ENCODE peak calls at places on chromosomes 6 and 20, in ten cellular contexts. One of them, this sample, is unnamed.

GRCh38 chr6:92121228-92121627 is 1298.1 kb downstream of the EPHA7 start:
- DNase-seq in KG1: no peak
- DNase-seq in hippocampal formation: no peak
- DNase-seq in foreskin fibroblast: no peak
- DNase-seq in stimulated activated CD4-positive, alpha-beta T cell treated with anti-CD3 and anti-CD28 coated beads, Interleukin-1b, Interleukin-23, amount 100 ng/mL, for 1 hour: no peak
- DNase-seq in left lung: no peak
- DNase-seq in CD8-positive, alpha-beta memory T cell: no peak
- DNase-seq in substantia nigra: no peak
- DNase-seq in left cardiac atrium: no peak
- DNase-seq in T-helper 1 cell: no peak
- DNase-seq in this sample: no peak

GRCh38 chr20:13200767-13201500 is 20.1 kb upstream of the ISM1 start:
- DNase-seq in hippocampal formation: no peak
- DNase-seq in foreskin fibroblast: no peak
- DNase-seq in substantia nigra: no peak
- DNase-seq in CD8-positive, alpha-beta memory T cell: no peak
- DNase-seq in left cardiac atrium: no peak
- DNase-seq in stimulated activated CD4-positive, alpha-beta T cell treated with anti-CD3 and anti-CD28 coated beads, Interleukin-1b, Interleukin-23, amount 100 ng/mL, for 1 hour: no peak
- DNase-seq in KG1: no peak
- DNase-seq in left lung: no peak
- DNase-seq in T-helper 1 cell: no peak
- DNase-seq in this sample: no peak

GRCh38 chr6:110664933-110665332 is 150.3 kb downstream of the CDK19 start:
- DNase-seq in foreskin fibroblast: peak
- DNase-seq in T-helper 1 cell: no peak
- DNase-seq in substantia nigra: no peak
- DNase-seq in CD8-positive, alpha-beta memory T cell: no peak
- DNase-seq in KG1: peak
- DNase-seq in left cardiac atrium: no peak
- DNase-seq in stimulated activated CD4-positive, alpha-beta T cell treated with anti-CD3 and anti-CD28 coated beads, Interleukin-1b, Interleukin-23, amount 100 ng/mL, for 1 hour: no peak
- DNase-seq in left lung: no peak
- DNase-seq in hippocampal formation: no peak
- DNase-seq in this sample: no peak

GRCh38 chr6:93751969-93752368 is 332.6 kb upstream of the EPHA7 start:
- DNase-seq in KG1: no peak
- DNase-seq in hippocampal formation: no peak
- DNase-seq in left cardiac atrium: no peak
- DNase-seq in stimulated activated CD4-positive, alpha-beta T cell treated with anti-CD3 and anti-CD28 coated beads, Interleukin-1b, Interleukin-23, amount 100 ng/mL, for 1 hour: no peak
- DNase-seq in foreskin fibroblast: peak
- DNase-seq in T-helper 1 cell: no peak
- DNase-seq in CD8-positive, alpha-beta memory T cell: no peak
- DNase-seq in substantia nigra: no peak
- DNase-seq in left lung: no peak
- DNase-seq in this sample: no peak

GRCh38 chr20:51700809-51701285 is 67.3 kb downstream of the ATP9A start:
- DNase-seq in CD8-positive, alpha-beta memory T cell: no peak
- DNase-seq in hippocampal formation: no peak
- DNase-seq in substantia nigra: no peak
- DNase-seq in left cardiac atrium: no peak
- DNase-seq in left lung: no peak
- DNase-seq in stimulated activated CD4-positive, alpha-beta T cell treated with anti-CD3 and anti-CD28 coated beads, Interleukin-1b, Interleukin-23, amount 100 ng/mL, for 1 hour: no peak
- DNase-seq in KG1: no peak
- DNase-seq in foreskin fibroblast: peak
- DNase-seq in T-helper 1 cell: no peak
- DNase-seq in this sample: peak

GRCh38 chr6:140380371-140381218 is 1006.1 kb upstream of the CITED2 start:
- DNase-seq in foreskin fibroblast: peak
- DNase-seq in KG1: no peak
- DNase-seq in CD8-positive, alpha-beta memory T cell: no peak
- DNase-seq in left cardiac atrium: no peak
- DNase-seq in left lung: no peak
- DNase-seq in hippocampal formation: no peak
- DNase-seq in substantia nigra: no peak
- DNase-seq in stimulated activated CD4-positive, alpha-beta T cell treated with anti-CD3 and anti-CD28 coated beads, Interleukin-1b, Interleukin-23, amount 100 ng/mL, for 1 hour: no peak
- DNase-seq in T-helper 1 cell: no peak
- DNase-seq in this sample: no peak

GRCh38 chr6:40874495-40874894 is 164.5 kb downstream of the UNC5CL start:
- DNase-seq in stimulated activated CD4-positive, alpha-beta T cell treated with anti-CD3 and anti-CD28 coated beads, Interleukin-1b, Interleukin-23, amount 100 ng/mL, for 1 hour: no peak
- DNase-seq in substantia nigra: no peak
- DNase-seq in left cardiac atrium: no peak
- DNase-seq in foreskin fibroblast: no peak
- DNase-seq in left lung: no peak
- DNase-seq in T-helper 1 cell: no peak
- DNase-seq in CD8-positive, alpha-beta memory T cell: no peak
- DNase-seq in KG1: no peak
- DNase-seq in hippocampal formation: no peak
- DNase-seq in this sample: no peak

GRCh38 chr6:137927777-137928218 is 60.7 kb downstream of the TNFAIP3 start:
- DNase-seq in CD8-positive, alpha-beta memory T cell: peak
- DNase-seq in stimulated activated CD4-positive, alpha-beta T cell treated with anti-CD3 and anti-CD28 coated beads, Interleukin-1b, Interleukin-23, amount 100 ng/mL, for 1 hour: peak
- DNase-seq in left lung: no peak
- DNase-seq in substantia nigra: no peak
- DNase-seq in KG1: peak
- DNase-seq in hippocampal formation: no peak
- DNase-seq in foreskin fibroblast: no peak
- DNase-seq in T-helper 1 cell: peak
- DNase-seq in left cardiac atrium: no peak
- DNase-seq in this sample: no peak

GRCh38 chr6:31462964-31463940 is 34.7 kb upstream of the MICB start:
- DNase-seq in left lung: peak
- DNase-seq in T-helper 1 cell: peak
- DNase-seq in foreskin fibroblast: peak
- DNase-seq in stimulated activated CD4-positive, alpha-beta T cell treated with anti-CD3 and anti-CD28 coated beads, Interleukin-1b, Interleukin-23, amount 100 ng/mL, for 1 hour: peak
- DNase-seq in left cardiac atrium: peak
- DNase-seq in KG1: no peak
- DNase-seq in substantia nigra: peak
- DNase-seq in hippocampal formation: peak
- DNase-seq in CD8-positive, alpha-beta memory T cell: peak
- DNase-seq in this sample: peak

GRCh38 chr6:26327450-26328264 is 37.3 kb upstream of the BTN3A2 start:
- DNase-seq in hippocampal formation: peak
- DNase-seq in stimulated activated CD4-positive, alpha-beta T cell treated with anti-CD3 and anti-CD28 coated beads, Interleukin-1b, Interleukin-23, amount 100 ng/mL, for 1 hour: no peak
- DNase-seq in CD8-positive, alpha-beta memory T cell: peak
- DNase-seq in foreskin fibroblast: peak
- DNase-seq in substantia nigra: peak
- DNase-seq in left cardiac atrium: no peak
- DNase-seq in T-helper 1 cell: no peak
- DNase-seq in KG1: peak
- DNase-seq in left lung: no peak
- DNase-seq in this sample: no peak

GRCh38 chr6:143674466-143675114 is 3.2 kb upstream of the PHACTR2 start:
- DNase-seq in left lung: no peak
- DNase-seq in stimulated activated CD4-positive, alpha-beta T cell treated with anti-CD3 and anti-CD28 coated beads, Interleukin-1b, Interleukin-23, amount 100 ng/mL, for 1 hour: no peak
- DNase-seq in CD8-positive, alpha-beta memory T cell: no peak
- DNase-seq in KG1: no peak
- DNase-seq in T-helper 1 cell: no peak
- DNase-seq in hippocampal formation: no peak
- DNase-seq in substantia nigra: no peak
- DNase-seq in foreskin fibroblast: peak
- DNase-seq in left cardiac atrium: no peak
- DNase-seq in this sample: no peak

GRCh38 chr6:152503541-152503940 is 133.6 kb downstream of the SYNE1 start:
- DNase-seq in substantia nigra: no peak
- DNase-seq in stimulated activated CD4-positive, alpha-beta T cell treated with anti-CD3 and anti-CD28 coated beads, Interleukin-1b, Interleukin-23, amount 100 ng/mL, for 1 hour: no peak
- DNase-seq in hippocampal formation: no peak
- DNase-seq in T-helper 1 cell: no peak
- DNase-seq in left lung: no peak
- DNase-seq in foreskin fibroblast: peak
- DNase-seq in KG1: no peak
- DNase-seq in left cardiac atrium: no peak
- DNase-seq in CD8-positive, alpha-beta memory T cell: no peak
- DNase-seq in this sample: no peak

GRCh38 chr6:8100159-8100854 is 2.0 kb downstream of the EEF1E1 start:
- DNase-seq in substantia nigra: no peak
- DNase-seq in CD8-positive, alpha-beta memory T cell: no peak
- DNase-seq in foreskin fibroblast: no peak
- DNase-seq in T-helper 1 cell: no peak
- DNase-seq in left lung: no peak
- DNase-seq in left cardiac atrium: no peak
- DNase-seq in stimulated activated CD4-positive, alpha-beta T cell treated with anti-CD3 and anti-CD28 coated beads, Interleukin-1b, Interleukin-23, amount 100 ng/mL, for 1 hour: no peak
- DNase-seq in KG1: no peak
- DNase-seq in hippocampal formation: no peak
- DNase-seq in this sample: no peak

GRCh38 chr20:63273635-63274380 is 1.2 kb downstream of the ARFGAP1 start:
- DNase-seq in KG1: no peak
- DNase-seq in T-helper 1 cell: no peak
- DNase-seq in foreskin fibroblast: peak
- DNase-seq in substantia nigra: no peak
- DNase-seq in CD8-positive, alpha-beta memory T cell: no peak
- DNase-seq in hippocampal formation: no peak
- DNase-seq in left cardiac atrium: no peak
- DNase-seq in left lung: peak
- DNase-seq in stimulated activated CD4-positive, alpha-beta T cell treated with anti-CD3 and anti-CD28 coated beads, Interleukin-1b, Interleukin-23, amount 100 ng/mL, for 1 hour: no peak
- DNase-seq in this sample: no peak

GRCh38 chr6:44284867-44285266 is 14.6 kb downstream of the TMEM151B start:
- DNase-seq in left lung: no peak
- DNase-seq in foreskin fibroblast: no peak
- DNase-seq in KG1: no peak
- DNase-seq in left cardiac atrium: no peak
- DNase-seq in T-helper 1 cell: no peak
- DNase-seq in CD8-positive, alpha-beta memory T cell: no peak
- DNase-seq in hippocampal formation: no peak
- DNase-seq in substantia nigra: no peak
- DNase-seq in stimulated activated CD4-positive, alpha-beta T cell treated with anti-CD3 and anti-CD28 coated beads, Interleukin-1b, Interleukin-23, amount 100 ng/mL, for 1 hour: no peak
- DNase-seq in this sample: no peak

GRCh38 chr20:41436679-41437078 is 70.1 kb upstream of the EMILIN3 start:
- DNase-seq in left cardiac atrium: no peak
- DNase-seq in stimulated activated CD4-positive, alpha-beta T cell treated with anti-CD3 and anti-CD28 coated beads, Interleukin-1b, Interleukin-23, amount 100 ng/mL, for 1 hour: no peak
- DNase-seq in KG1: no peak
- DNase-seq in CD8-positive, alpha-beta memory T cell: no peak
- DNase-seq in hippocampal formation: no peak
- DNase-seq in left lung: no peak
- DNase-seq in substantia nigra: no peak
- DNase-seq in T-helper 1 cell: no peak
- DNase-seq in foreskin fibroblast: peak
- DNase-seq in this sample: no peak

GRCh38 chr20:40961686-40962640 is 66.7 kb upstream of the TOP1 start:
- DNase-seq in left cardiac atrium: no peak
- DNase-seq in KG1: no peak
- DNase-seq in hippocampal formation: no peak
- DNase-seq in stimulated activated CD4-positive, alpha-beta T cell treated with anti-CD3 and anti-CD28 coated beads, Interleukin-1b, Interleukin-23, amount 100 ng/mL, for 1 hour: no peak
- DNase-seq in CD8-positive, alpha-beta memory T cell: no peak
- DNase-seq in left lung: no peak
- DNase-seq in substantia nigra: no peak
- DNase-seq in foreskin fibroblast: peak
- DNase-seq in T-helper 1 cell: no peak
- DNase-seq in this sample: no peak

GRCh38 chr20:39269031-39269461 is 306.9 kb downstream of the DHX35 start:
- DNase-seq in CD8-positive, alpha-beta memory T cell: no peak
- DNase-seq in stimulated activated CD4-positive, alpha-beta T cell treated with anti-CD3 and anti-CD28 coated beads, Interleukin-1b, Interleukin-23, amount 100 ng/mL, for 1 hour: no peak
- DNase-seq in left cardiac atrium: peak
- DNase-seq in foreskin fibroblast: peak
- DNase-seq in KG1: no peak
- DNase-seq in left lung: peak
- DNase-seq in hippocampal formation: peak
- DNase-seq in substantia nigra: peak
- DNase-seq in T-helper 1 cell: no peak
- DNase-seq in this sample: peak

GRCh38 chr20:35269055-35269781 is 8.7 kb downstream of the MMP24OS start:
- DNase-seq in CD8-positive, alpha-beta memory T cell: peak
- DNase-seq in foreskin fibroblast: peak
- DNase-seq in KG1: no peak
- DNase-seq in substantia nigra: peak
- DNase-seq in T-helper 1 cell: no peak
- DNase-seq in hippocampal formation: peak
- DNase-seq in left lung: peak
- DNase-seq in left cardiac atrium: peak
- DNase-seq in stimulated activated CD4-positive, alpha-beta T cell treated with anti-CD3 and anti-CD28 coated beads, Interleukin-1b, Interleukin-23, amount 100 ng/mL, for 1 hour: peak
- DNase-seq in this sample: peak

GRCh38 chr6:43778976-43779863 is 9.2 kb downstream of the VEGFA start:
- DNase-seq in left cardiac atrium: peak
- DNase-seq in KG1: no peak
- DNase-seq in left lung: peak
- DNase-seq in hippocampal formation: no peak
- DNase-seq in substantia nigra: no peak
- DNase-seq in T-helper 1 cell: no peak
- DNase-seq in foreskin fibroblast: no peak
- DNase-seq in CD8-positive, alpha-beta memory T cell: no peak
- DNase-seq in stimulated activated CD4-positive, alpha-beta T cell treated with anti-CD3 and anti-CD28 coated beads, Interleukin-1b, Interleukin-23, amount 100 ng/mL, for 1 hour: no peak
- DNase-seq in this sample: no peak

GRCh38 chr6:50819527-50819905 is 845 bp downstream of the TFAP2B start:
- DNase-seq in CD8-positive, alpha-beta memory T cell: no peak
- DNase-seq in left cardiac atrium: no peak
- DNase-seq in KG1: no peak
- DNase-seq in foreskin fibroblast: peak
- DNase-seq in left lung: peak
- DNase-seq in hippocampal formation: no peak
- DNase-seq in T-helper 1 cell: no peak
- DNase-seq in substantia nigra: no peak
- DNase-seq in stimulated activated CD4-positive, alpha-beta T cell treated with anti-CD3 and anti-CD28 coated beads, Interleukin-1b, Interleukin-23, amount 100 ng/mL, for 1 hour: no peak
- DNase-seq in this sample: no peak

GRCh38 chr6:164532546-164533362 is 776.7 kb downstream of the C6orf118 start:
- DNase-seq in hippocampal formation: peak
- DNase-seq in left cardiac atrium: no peak
- DNase-seq in KG1: no peak
- DNase-seq in CD8-positive, alpha-beta memory T cell: no peak
- DNase-seq in substantia nigra: peak
- DNase-seq in T-helper 1 cell: no peak
- DNase-seq in left lung: no peak
- DNase-seq in foreskin fibroblast: no peak
- DNase-seq in stimulated activated CD4-positive, alpha-beta T cell treated with anti-CD3 and anti-CD28 coated beads, Interleukin-1b, Interleukin-23, amount 100 ng/mL, for 1 hour: no peak
- DNase-seq in this sample: no peak

GRCh38 chr6:119308048-119308570 is 41.5 kb downstream of the MAN1A1 start:
- DNase-seq in left lung: no peak
- DNase-seq in foreskin fibroblast: peak
- DNase-seq in T-helper 1 cell: no peak
- DNase-seq in substantia nigra: no peak
- DNase-seq in KG1: no peak
- DNase-seq in hippocampal formation: no peak
- DNase-seq in left cardiac atrium: no peak
- DNase-seq in stimulated activated CD4-positive, alpha-beta T cell treated with anti-CD3 and anti-CD28 coated beads, Interleukin-1b, Interleukin-23, amount 100 ng/mL, for 1 hour: no peak
- DNase-seq in CD8-positive, alpha-beta memory T cell: no peak
- DNase-seq in this sample: no peak

GRCh38 chr20:10674684-10675455 is 1.1 kb upstream of the JAG1 start:
- DNase-seq in KG1: peak
- DNase-seq in T-helper 1 cell: no peak
- DNase-seq in CD8-positive, alpha-beta memory T cell: no peak
- DNase-seq in left lung: peak
- DNase-seq in hippocampal formation: peak
- DNase-seq in stimulated activated CD4-positive, alpha-beta T cell treated with anti-CD3 and anti-CD28 coated beads, Interleukin-1b, Interleukin-23, amount 100 ng/mL, for 1 hour: no peak
- DNase-seq in substantia nigra: peak
- DNase-seq in left cardiac atrium: peak
- DNase-seq in foreskin fibroblast: peak
- DNase-seq in this sample: no peak

This sample was measured in GM19239.